ENCODE peak calls at places on chromosomes 6 and 20, in six cellular contexts. C, M, J, V, P and K are unnamed samples.

GRCh38 chr20:44581515-44581914 is 864 bp upstream of the PKIG start:
- DNase-seq in P (no peak), V (no peak), M (no peak), C (no peak), J (no peak), K (no peak)

GRCh38 chr20:438581-439469 is 23.5 kb downstream of the TBC1D20 start:
- DNase-seq in C (no peak), P (no peak), M (no peak), V (peak; percentile 77), J (peak; percentile 28), K (no peak)

GRCh38 chr6:8703059-8703458 is 267.7 kb upstream of the SLC35B3 start:
- DNase-seq in P (no peak), J (no peak), V (no peak), C (no peak), M (no peak), K (no peak)

GRCh38 chr20:51995551-51995951 is 193.2 kb upstream of the SALL4 start:
- DNase-seq in V (no peak), P (no peak), C (no peak), M (no peak), J (no peak), K (no peak)

GRCh38 chr6:126672654-126673053 is 332.7 kb downstream of the CENPW start:
- DNase-seq in C (no peak), P (no peak), J (no peak), V (no peak), M (no peak), K (no peak)

GRCh38 chr20:24934716-24935115 is 14.4 kb upstream of the CST7 start:
- DNase-seq in C (no peak), M (no peak), J (no peak), P (no peak), V (no peak), K (no peak)

GRCh38 chr20:10639051-10639761 is 34.6 kb downstream of the JAG1 start:
- DNase-seq in V (no peak), C (no peak), P (no peak), J (no peak), M (no peak), K (no peak)

GRCh38 chr6:32973934-32974333 is 5.5 kb downstream of the BRD2 start:
- DNase-seq in M (no peak), P (peak; percentile 55), V (peak; percentile 57), J (no peak), C (no peak), K (no peak)

GRCh38 chr6:20154778-20155177 is 57.5 kb downstream of the MBOAT1 start:
- DNase-seq in V (no peak), M (no peak), P (no peak), C (no peak), J (no peak), K (no peak)

GRCh38 chr6:36197739-36198221 is 1.2 kb downstream of the BRPF3 start:
- DNase-seq in J (no peak), V (no peak), M (no peak), P (no peak), C (no peak), K (no peak)

GRCh38 chr6:91045152-91045551 is 458.3 kb upstream of the MAP3K7 start:
- DNase-seq in C (no peak), M (no peak), P (no peak), J (no peak), V (no peak), K (no peak)

GRCh38 chr6:71333700-71334099 is 45.1 kb downstream of the OGFRL1 start:
- DNase-seq in P (peak; percentile 82), J (no peak), C (no peak), M (no peak), V (no peak), K (peak; percentile 40)

GRCh38 chr20:6162239-6162638 is 39.4 kb upstream of the FERMT1 start:
- DNase-seq in M (no peak), C (no peak), J (no peak), P (no peak), V (no peak), K (no peak)

GRCh38 chr20:23024701-23025100 is 10.4 kb upstream of the SSTR4 start:
- DNase-seq in P (no peak), J (no peak), M (no peak), C (no peak), V (no peak), K (no peak)

GRCh38 chr20:8454137-8454712 is 322.2 kb downstream of the PLCB1 start:
- DNase-seq in C (peak; percentile 50), M (peak; percentile 29), V (peak; percentile 78), P (peak; percentile 98), J (peak; percentile 4), K (peak; percentile 65)

GRCh38 chr20:63486300-63486855 is 12.5 kb downstream of the EEF1A2 start:
- DNase-seq in J (no peak), M (no peak), P (no peak), C (no peak), V (no peak), K (no peak)